ENCODE peak calls at places on chromosome 10, in five cellular contexts. A is heart right ventricle, S is mammary epithelial cell, Q is RWPE1, X is A549. Z is an unnamed sample.

GRCh38 chr10:125629758-125630376 is 53.1 kb downstream of the TEX36 start:
- DNase-seq in Q (peak; percentile 76), X (peak; percentile 72), S (peak; percentile 46), A (no peak), Z (no peak)

GRCh38 chr10:119190353-119190752 is 11.7 kb upstream of the PRDX3 start:
- DNase-seq in A (no peak), S (peak; percentile 96), Q (peak; percentile 97), X (peak; percentile 86), Z (no peak)

GRCh38 chr10:119818889-119819270 is 53.8 kb downstream of the MCMBP start:
- DNase-seq in A (no peak), X (no peak), Q (no peak), S (no peak), Z (no peak)

GRCh38 chr10:69728335-69728861 is 73.3 kb upstream of the COL13A1 start:
- DNase-seq in Q (peak; percentile 87), A (no peak), S (peak; percentile 94), X (peak; percentile 49), Z (peak; percentile 53)

GRCh38 chr10:133202778-133203651 is 27.0 kb upstream of the UTF1 start:
- DNase-seq in S (no peak), A (no peak), Q (no peak), X (no peak), Z (no peak)

GRCh38 chr10:44330431-44330830 is 54.5 kb downstream of the CXCL12 start:
- DNase-seq in X (no peak), Q (no peak), S (no peak), A (no peak), Z (no peak)

GRCh38 chr10:28408237-28408777 is 105.4 kb upstream of the MPP7 start:
- DNase-seq in A (no peak), S (no peak), X (no peak), Q (no peak), Z (no peak)

GRCh38 chr10:43482319-43483078 is 45.6 kb downstream of the ZNF487 start:
- DNase-seq in S (no peak), Q (no peak), X (no peak), A (no peak), Z (no peak)

GRCh38 chr10:514137-514671 is 175.3 kb downstream of the DIP2C start:
- DNase-seq in A (no peak), Q (no peak), S (no peak), X (no peak), Z (peak; percentile 73)

GRCh38 chr10:128064615-128065580 is 61.3 kb downstream of the MKI67 start:
- DNase-seq in S (peak; percentile 97), Q (peak; percentile 80), X (no peak), A (peak; percentile 74), Z (peak; percentile 82)

GRCh38 chr10:76308946-76309529 is 877.6 kb downstream of the LRMDA start:
- DNase-seq in X (no peak), A (no peak), S (no peak), Q (no peak), Z (no peak)

GRCh38 chr10:126092806-126093205 is 196.4 kb downstream of the FANK1 start:
- DNase-seq in A (no peak), Q (no peak), S (no peak), X (no peak), Z (no peak)

GRCh38 chr10:30600005-30600404 is 29.5 kb downstream of the LYZL2 start:
- DNase-seq in Q (no peak), A (no peak), S (no peak), X (no peak), Z (no peak)

GRCh38 chr10:89481662-89482061 is 53.7 kb downstream of the SLC16A12 start:
- DNase-seq in Q (peak; percentile 76), A (no peak), X (peak; percentile 65), S (peak; percentile 63), Z (no peak)

GRCh38 chr10:68135362-68135761 is 26.1 kb downstream of the MYPN start:
- DNase-seq in Q (no peak), A (no peak), S (peak; percentile 6), X (no peak), Z (no peak)

GRCh38 chr10:132111871-132112341 is 46.2 kb downstream of the JAKMIP3 start:
- DNase-seq in S (no peak), A (peak; percentile 1), Q (no peak), X (no peak), Z (peak; percentile 59)

GRCh38 chr10:112335104-112335840 is 38.6 kb upstream of the ACSL5 start:
- DNase-seq in A (no peak), S (no peak), X (peak; percentile 9), Q (no peak), Z (no peak)
- H3K27ac ChIP-seq in A (no peak overlapping the region), S (no peak overlapping the region), X (no peak overlapping the region), Q (no peak overlapping the region), Z (no peak overlapping the region)

DNA sequence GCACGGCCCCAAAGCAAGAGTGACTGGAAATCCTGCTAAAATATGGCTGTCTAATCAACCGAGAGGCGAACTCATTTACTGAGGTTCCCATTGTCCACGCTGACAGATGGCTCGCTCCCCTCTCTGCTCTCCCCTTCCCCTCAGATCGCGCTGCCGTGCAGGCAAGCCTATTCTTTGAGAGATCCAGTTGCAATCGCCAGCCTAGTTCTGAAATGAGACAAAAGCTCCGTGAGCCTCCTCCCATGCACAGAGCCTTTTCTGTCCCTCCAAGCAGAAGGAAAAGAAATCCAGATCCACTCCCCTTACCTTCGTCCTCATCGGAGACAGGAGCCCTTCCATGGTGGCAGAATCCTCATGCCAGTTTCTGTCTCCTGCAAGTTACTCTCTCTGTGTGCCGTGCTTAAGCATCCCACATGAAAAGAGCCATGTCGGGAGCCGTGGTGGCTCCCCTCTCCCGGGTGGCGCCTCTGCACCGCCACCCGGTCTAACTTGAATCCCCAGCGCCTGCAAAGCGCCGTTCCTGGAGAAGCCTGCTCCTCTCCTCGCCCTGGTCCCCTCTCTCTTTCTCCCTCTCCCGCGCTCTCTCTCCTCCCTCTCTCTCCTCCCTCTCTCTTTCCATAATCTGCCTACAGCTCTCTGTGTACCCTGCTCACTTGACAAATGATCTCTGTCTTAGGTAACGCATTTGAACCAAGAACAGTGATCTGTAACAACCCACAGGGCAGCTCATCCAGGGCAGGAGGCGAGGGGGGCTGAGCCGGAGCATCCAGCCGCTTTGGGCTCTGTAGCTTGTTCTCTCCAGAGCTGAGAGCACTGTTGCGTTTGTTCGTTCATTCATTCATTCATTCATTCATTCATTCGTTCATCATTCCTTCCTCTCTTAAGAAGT is 156.8 kb downstream of the FRMD4A start:
- DNase-seq in X (no peak), S (peak; percentile 7), Q (no peak), A (no peak), Z (no peak)
- H3K27ac ChIP-seq in X (no peak overlapping the region), S (no peak overlapping the region), Q (no peak overlapping the region), A (no peak overlapping the region), Z (no peak overlapping the region)

GRCh38 chr10:102795453-102796406 is 41.5 kb downstream of the CYP17A1 start:
- DNase-seq in S (no peak), X (no peak), A (no peak), Q (no peak), Z (no peak)

GRCh38 chr10:102800601-102801335 is 36.4 kb downstream of the CYP17A1 start:
- DNase-seq in A (no peak), X (no peak), Q (no peak), S (no peak), Z (no peak)

GRCh38 chr10:102799691-102800435 is 37.4 kb downstream of the CYP17A1 start:
- DNase-seq in Q (no peak), A (peak; percentile 43), X (no peak), S (no peak), Z (no peak)

GRCh38 chr10:102791754-102792153 is 45.5 kb downstream of the CYP17A1 start:
- DNase-seq in Q (no peak), A (no peak), S (no peak), X (no peak), Z (no peak)

DNA sequence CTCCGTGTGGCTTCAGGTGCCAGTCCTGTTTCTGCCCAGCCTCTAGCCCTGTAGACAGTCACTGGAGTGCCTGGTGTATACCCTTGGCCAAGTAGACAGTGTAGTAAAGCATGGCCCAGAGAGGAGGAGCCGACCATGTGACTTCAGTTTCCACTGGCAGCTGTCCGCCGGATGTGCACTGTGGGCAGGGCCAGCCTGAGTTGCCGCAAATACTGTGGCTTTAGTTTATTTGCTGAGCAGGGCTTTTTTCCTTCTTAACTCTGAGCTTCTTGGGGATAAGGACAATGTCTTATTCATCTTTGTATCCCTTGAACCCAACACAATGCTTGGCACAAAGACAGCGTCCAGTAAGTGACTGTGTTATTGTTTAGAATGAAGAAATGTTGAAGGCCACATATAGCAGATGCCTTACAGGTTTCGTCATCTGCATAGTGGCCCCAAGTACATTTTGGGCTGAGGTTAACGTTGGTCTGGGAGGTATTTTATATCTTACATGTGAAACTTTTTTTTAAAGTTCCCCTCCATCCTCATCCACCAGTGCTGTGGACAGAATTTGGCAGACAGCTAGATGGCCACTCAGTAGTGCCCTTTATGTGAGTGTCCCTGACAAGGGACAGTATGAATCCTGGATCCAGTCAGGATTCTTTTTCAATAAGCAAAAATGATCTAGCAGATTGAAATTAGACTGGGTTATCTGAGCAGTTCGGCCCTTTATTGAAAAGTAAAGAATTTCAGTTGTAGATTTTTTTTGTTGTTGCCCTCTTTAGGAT is 40.6 kb downstream of the CYP17A1 start:
- DNase-seq in A (peak; percentile 91), X (no peak), S (no peak), Q (no peak), Z (peak; percentile 80)
- H3K27ac ChIP-seq in A (peak overlapping the region; percentile 87), X (no peak overlapping the region), S (no peak overlapping the region), Q (peak overlapping the region; percentile 57), Z (peak overlapping the region; percentile 55)

DNA sequence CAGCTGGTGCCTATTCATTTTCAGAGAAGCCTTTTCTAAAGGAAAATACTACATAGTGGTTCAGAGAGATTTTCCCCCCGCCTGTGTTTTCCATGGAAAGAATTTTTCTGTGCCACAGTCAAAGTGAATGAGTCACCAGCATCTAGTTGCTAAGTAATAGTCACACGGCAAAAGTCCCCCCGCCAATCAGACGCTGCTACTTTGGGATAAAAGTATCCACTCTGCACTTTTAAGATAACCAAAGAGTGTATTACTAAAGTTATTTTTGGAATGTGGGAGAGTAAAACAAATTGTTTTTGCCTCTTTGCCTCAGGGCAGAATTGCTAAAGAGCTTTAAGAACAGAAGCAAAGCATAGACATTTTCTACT is 23.5 kb downstream of the ABLIM1 start:
- DNase-seq in Q (peak; percentile 90), S (peak; percentile 78), A (peak; percentile 79), X (peak; percentile 63), Z (peak; percentile 68)
- H3K27ac ChIP-seq in Q (peak overlapping the region; percentile 87), S (no peak overlapping the region), A (peak overlapping the region; percentile 94), X (peak overlapping the region; percentile 56), Z (peak overlapping the region; percentile 70)

Z was measured in upper lobe of right lung.